ENCODE peak calls at places on chromosome 4, in five cellular contexts. U is dorsolateral prefrontal cortex, M is suprapubic skin, J is AG09319, P is tibial nerve. A is an unnamed sample.

GRCh38 chr4:6939761-6940743 is 30.4 kb downstream of the TBC1D14 start:
- DNase-seq in U (no peak), M (no peak), J (no peak), P (no peak), A (peak)

GRCh38 chr4:7171191-7171900 is 21.0 kb upstream of the SORCS2 start:
- DNase-seq in U (no peak), M (no peak), J (no peak), P (no peak), A (no peak)

GRCh38 chr4:78951862-78952472 is 12.7 kb upstream of the PAQR3 start:
- DNase-seq in U (no peak), M (no peak), J (peak), P (peak), A (peak)

GRCh38 chr4:161714022-161714751 is 449.6 kb downstream of the FSTL5 start:
- DNase-seq in U (no peak), M (no peak), J (peak), P (no peak), A (no peak)

GRCh38 chr4:64079316-64079715 is 329.9 kb downstream of the TECRL start:
- DNase-seq in U (no peak), M (no peak), J (no peak), P (no peak), A (no peak)

GRCh38 chr4:7238300-7238960 is 46.1 kb downstream of the SORCS2 start:
- DNase-seq in U (no peak), M (no peak), J (no peak), P (no peak), A (no peak)

GRCh38 chr4:4872148-4872903 is 12.9 kb downstream of the MSX1 start:
- DNase-seq in U (no peak), M (no peak), J (no peak), P (no peak), A (no peak)

GRCh38 chr4:54165011-54165410 is 64.1 kb upstream of the PDGFRA start:
- DNase-seq in U (no peak), M (no peak), J (no peak), P (no peak), A (no peak)

GRCh38 chr4:107094976-107095375 is 58.9 kb upstream of the DKK2 start:
- DNase-seq in U (no peak), M (no peak), J (no peak), P (no peak), A (no peak)

GRCh38 chr4:120843840-120844527 is 78.5 kb downstream of the PRDM5 start:
- DNase-seq in U (no peak), M (no peak), J (no peak), P (no peak), A (no peak)
- TF ChIP-seq CTCF in U (peak), M (no peak), J (peak), P (peak), A (no peak)

GRCh38 chr4:1992468-1993168 is 16.2 kb downstream of the NELFA start:
- DNase-seq in U (no peak), M (no peak), J (no peak), P (no peak), A (no peak)
- TF ChIP-seq CTCF in U (no peak), M (no peak), J (peak), P (no peak), A (no peak)

GRCh38 chr4:125428832-125429231 is 114.1 kb downstream of the FAT4 start:
- DNase-seq in U (no peak), M (no peak), J (no peak), P (no peak), A (no peak)

GRCh38 chr4:125434136-125434535 is 119.4 kb downstream of the FAT4 start:
- DNase-seq in U (no peak), M (no peak), J (peak), P (no peak), A (no peak)

GRCh38 chr4:125433453-125433852 is 118.7 kb downstream of the FAT4 start:
- DNase-seq in U (no peak), M (no peak), J (peak), P (no peak), A (no peak)

DNA sequence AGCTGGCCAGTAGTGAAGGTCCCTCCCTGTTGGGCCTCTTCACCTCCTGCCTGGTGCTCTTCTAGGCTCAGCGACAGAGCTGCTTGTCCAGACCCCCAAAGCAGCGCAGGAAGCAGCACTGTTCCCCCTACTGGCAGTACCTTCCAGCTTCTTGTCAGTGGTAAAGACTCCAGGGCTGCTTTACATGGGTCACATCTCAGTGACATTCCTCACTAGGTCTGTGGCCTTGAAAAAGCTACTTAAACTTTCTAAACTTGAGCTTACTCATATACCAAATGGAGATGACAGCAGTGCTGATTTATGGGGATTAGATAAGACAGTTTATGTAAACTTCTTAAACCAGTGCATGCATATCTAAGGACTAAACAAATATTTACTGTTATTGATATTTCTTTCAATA is 117.3 kb downstream of the FAT4 start:
- DNase-seq in U (no peak), M (no peak), J (no peak), P (no peak), A (no peak)
- TF ChIP-seq CTCF in U (peak), M (no peak), J (peak), P (no peak), A (no peak)

DNA sequence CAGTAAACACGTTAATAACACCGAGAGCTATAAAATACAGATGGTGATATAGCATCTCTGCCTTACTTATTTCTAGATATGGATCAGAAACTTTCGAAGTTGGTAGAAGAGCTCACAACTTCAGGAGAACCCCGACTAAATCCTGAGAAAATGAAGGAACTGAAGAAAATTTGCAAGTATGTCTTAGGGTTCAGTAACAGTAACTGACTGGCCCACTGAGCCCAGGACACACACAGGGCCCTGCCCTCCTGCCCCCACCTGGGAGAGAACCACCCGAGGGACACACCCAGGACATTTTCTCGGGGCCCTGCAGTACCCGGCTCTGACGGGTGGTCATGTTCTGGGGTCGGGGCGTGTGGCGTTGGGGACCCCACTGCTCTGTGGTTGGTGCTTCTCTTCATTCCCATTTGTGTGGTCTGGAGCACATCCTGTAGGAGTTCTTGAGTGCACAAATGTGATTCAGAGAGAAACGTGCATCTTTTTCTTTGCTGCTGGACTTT is 1.1 kb downstream of the UVSSA start:
- DNase-seq in U (no peak), M (no peak), J (no peak), P (no peak), A (no peak)
- TF ChIP-seq CTCF in U (no peak), M (no peak), J (no peak), P (no peak), A (no peak)

GRCh38 chr4:138592801-138593200 is 350.7 kb upstream of the SLC7A11 start:
- DNase-seq in U (no peak), M (no peak), J (no peak), P (no peak), A (no peak)
- TF ChIP-seq CTCF in U (no peak), M (no peak), J (no peak), P (no peak), A (no peak)

GRCh38 chr4:13193662-13194061 is 290.5 kb downstream of the RAB28 start:
- DNase-seq in U (no peak), M (no peak), J (no peak), P (no peak), A (no peak)
- TF ChIP-seq CTCF in U (no peak), M (no peak), J (no peak), P (no peak), A (no peak)

GRCh38 chr4:3514806-3515421 is 17.3 kb downstream of the LRPAP1 start:
- DNase-seq in U (no peak), M (no peak), J (no peak), P (no peak), A (no peak)
- TF ChIP-seq CTCF in U (peak), M (no peak), J (no peak), P (no peak), A (no peak)

A was measured in GM20000.